ENCODE peak calls at places on chromosomes 1 and 21, in eight cellular contexts. R, H, D, J, B, M, F and T are unnamed samples.

GRCh38 chr1:202805886-202806511 is 2.2 kb downstream of the KDM5B start:
- DNase-seq in R (no peak), J (no peak), D (no peak), H (no peak), M (no peak), B (peak; percentile 34), F (no peak), T (no peak)

GRCh38 chr1:76680676-76681075 is 186.6 kb upstream of the ST6GALNAC5 start:
- DNase-seq in H (no peak), F (no peak), J (no peak), R (no peak), D (no peak), M (no peak), B (no peak), T (no peak)

GRCh38 chr1:16173447-16174260 is 17.8 kb upstream of the EPHA2 start:
- DNase-seq in R (no peak), J (no peak), M (no peak), H (no peak), F (no peak), B (no peak), D (no peak), T (no peak)

GRCh38 chr1:45327644-45328515 is 1.2 kb downstream of the HPDL start:
- DNase-seq in J (no peak), F (no peak), R (no peak), D (no peak), M (no peak), B (no peak), H (no peak), T (no peak)

GRCh38 chr1:154955718-154956513 is at the start of gene PBXIP1:
- DNase-seq in D (peak; percentile 89), M (peak; percentile 80), F (peak; percentile 83), H (peak; percentile 76), R (peak; percentile 67), J (peak; percentile 77), B (peak; percentile 94), T (peak; percentile 97)

GRCh38 chr1:76867342-76868130 is at the start of gene ST6GALNAC5:
- DNase-seq in B (no peak), J (no peak), D (no peak), R (no peak), F (peak; percentile 4), H (no peak), M (no peak), T (no peak)

GRCh38 chr1:19044975-19045831 is 88.7 kb upstream of the IFFO2 start:
- DNase-seq in H (no peak), J (no peak), R (peak; percentile 81), D (no peak), B (no peak), M (no peak), F (no peak), T (no peak)

GRCh38 chr1:164061528-164061927 is 497.5 kb upstream of the PBX1 start:
- DNase-seq in B (no peak), R (no peak), H (no peak), F (no peak), J (no peak), D (no peak), M (no peak), T (no peak)

GRCh38 chr21:42304556-42305454 is 10.4 kb downstream of the TFF3 start:
- DNase-seq in H (no peak), M (no peak), R (no peak), J (no peak), B (no peak), D (no peak), F (no peak), T (no peak)

GRCh38 chr1:151251656-151252470 is 2.7 kb upstream of the PSMD4 start:
- DNase-seq in D (peak; percentile 72), H (peak; percentile 55), R (peak; percentile 40), M (peak; percentile 49), F (peak; percentile 52), B (peak; percentile 84), J (peak; percentile 42), T (peak; percentile 76)

GRCh38 chr1:4058706-4059105 is 158.6 kb upstream of the C1orf174 start:
- DNase-seq in J (no peak), F (no peak), D (no peak), R (no peak), H (no peak), B (no peak), M (no peak), T (no peak)

GRCh38 chr1:153542956-153543737 is 2.4 kb upstream of the S100A5 start:
- DNase-seq in M (no peak), D (no peak), J (no peak), H (no peak), F (no peak), R (no peak), B (no peak), T (no peak)

GRCh38 chr1:35014486-35014885 is 17.3 kb downstream of the ZMYM6 start:
- DNase-seq in F (no peak), M (no peak), R (no peak), B (no peak), J (no peak), D (no peak), H (no peak), T (no peak)